ENCODE peak calls at places on chromosome 15, in ten cellular contexts. G, U, W, Q, F, X, J, S, T and N are unnamed samples.

GRCh38 chr15:90002428-90002844 is 1.3 kb downstream of the ZNF710 start:
- DNase-seq in G (peak; percentile 45), U (peak; percentile 75), W (peak; percentile 29), Q (peak; percentile 35), F (peak; percentile 38), X (no peak), J (peak; percentile 22), S (peak; percentile 58), T (peak; percentile 55), N (no peak)

GRCh38 chr15:90316139-90316538 is 35.9 kb upstream of the ZNF774 start:
- DNase-seq in G (no peak), U (no peak), W (no peak), Q (no peak), F (peak; percentile 69), X (no peak), J (no peak), S (no peak), T (no peak), N (no peak)

GRCh38 chr15:77517579-77517978 is 96.9 kb downstream of the HMG20A start:
- DNase-seq in G (no peak), U (no peak), W (no peak), Q (no peak), F (no peak), X (no peak), J (no peak), S (no peak), T (no peak), N (no peak)

GRCh38 chr15:60347480-60348069 is 50.2 kb downstream of the ANXA2 start:
- DNase-seq in G (no peak), U (no peak), W (no peak), Q (no peak), F (no peak), X (no peak), J (no peak), S (no peak), T (no peak), N (no peak)

GRCh38 chr15:48946088-48946839 is 17.5 kb downstream of the SHC4 start:
- DNase-seq in G (no peak), U (no peak), W (peak; percentile 96), Q (no peak), F (no peak), X (no peak), J (peak; percentile 86), S (no peak), T (peak; percentile 13), N (no peak)

GRCh38 chr15:59237854-59238252 is 31.2 kb downstream of the LDHAL6B start:
- DNase-seq in G (no peak), U (no peak), W (peak; percentile 22), Q (no peak), F (no peak), X (no peak), J (peak; percentile 31), S (no peak), T (no peak), N (no peak)

GRCh38 chr15:43903864-43904290 is 77.1 kb downstream of the WDR76 start:
- DNase-seq in G (peak; percentile 66), U (no peak), W (peak; percentile 42), Q (peak; percentile 31), F (no peak), X (peak; percentile 39), J (peak; percentile 59), S (peak; percentile 60), T (peak; percentile 78), N (peak; percentile 76)

GRCh38 chr15:22839046-22839705 is 710 bp downstream of the NIPA2 start:
- DNase-seq in G (no peak), U (no peak), W (peak; percentile 20), Q (no peak), F (no peak), X (no peak), J (peak; percentile 10), S (no peak), T (peak; percentile 56), N (no peak)

GRCh38 chr15:31349233-31350141 is 22.9 kb downstream of the KLF13 start:
- DNase-seq in G (no peak), U (no peak), W (no peak), Q (no peak), F (no peak), X (no peak), J (no peak), S (no peak), T (no peak), N (no peak)

GRCh38 chr15:85615930-85616329 is 178.8 kb downstream of the KLHL25 start:
- DNase-seq in G (peak; percentile 36), U (no peak), W (peak; percentile 16), Q (no peak), F (no peak), X (no peak), J (peak; percentile 43), S (no peak), T (peak; percentile 37), N (peak; percentile 50)

GRCh38 chr15:51096976-51097375 is 2.3 kb upstream of the TNFAIP8L3 start:
- DNase-seq in G (no peak), U (no peak), W (no peak), Q (no peak), F (no peak), X (no peak), J (no peak), S (no peak), T (no peak), N (no peak)

GRCh38 chr15:25251700-25252390 is 187.0 kb downstream of the UBE3A start:
- DNase-seq in G (no peak), U (peak; percentile 54), W (no peak), Q (no peak), F (peak; percentile 11), X (no peak), J (no peak), S (no peak), T (no peak), N (no peak)

GRCh38 chr15:25173241-25174028 is 218.6 kb downstream of the SNRPN start:
- DNase-seq in G (no peak), U (peak; percentile 36), W (no peak), Q (no peak), F (peak; percentile 5), X (no peak), J (no peak), S (peak; percentile 3), T (no peak), N (no peak)

GRCh38 chr15:76339302-76340197 is 3.0 kb downstream of the ISL2 start:
- DNase-seq in G (peak; percentile 50), U (no peak), W (no peak), Q (no peak), F (no peak), X (no peak), J (no peak), S (no peak), T (no peak), N (no peak)

GRCh38 chr15:44033894-44034293 is 161.2 kb downstream of the FRMD5 start:
- DNase-seq in G (no peak), U (no peak), W (peak; percentile 42), Q (no peak), F (no peak), X (no peak), J (peak; percentile 88), S (no peak), T (peak; percentile 24), N (peak; percentile 22)

GRCh38 chr15:89105147-89105546 is 16.9 kb downstream of the ABHD2 start:
- DNase-seq in G (no peak), U (no peak), W (peak; percentile 83), Q (no peak), F (no peak), X (no peak), J (peak; percentile 97), S (no peak), T (no peak), N (no peak)

GRCh38 chr15:81334768-81335447 is 11.0 kb upstream of the STARD5 start:
- DNase-seq in G (no peak), U (no peak), W (no peak), Q (no peak), F (no peak), X (no peak), J (no peak), S (no peak), T (no peak), N (no peak)

GRCh38 chr15:50797926-50798325 is 32.4 kb upstream of the SPPL2A start:
- DNase-seq in G (no peak), U (no peak), W (peak; percentile 94), Q (no peak), F (peak; percentile 55), X (no peak), J (no peak), S (no peak), T (no peak), N (no peak)